ENCODE peak calls at places on chromosome 20, in four cellular contexts. V is K562, J is A549, P is H1. C is an unnamed sample.

GRCh38 chr20:10653593-10654288 is 20.1 kb downstream of the JAG1 start:
- DNase-seq in V (no peak), J (no peak), P (no peak), C (no peak)

GRCh38 chr20:38680492-38681118 is 43.7 kb upstream of the SLC32A1 start:
- DNase-seq in V (peak), J (no peak), P (peak), C (peak)

GRCh38 chr20:6635034-6635736 is 132.3 kb upstream of the BMP2 start:
- DNase-seq in V (no peak), J (no peak), P (no peak), C (no peak)

GRCh38 chr20:25288291-25289181 is 40.7 kb downstream of the PYGB start:
- DNase-seq in V (no peak), J (no peak), P (no peak), C (no peak)

GRCh38 chr20:23304616-23305015 is 46.0 kb upstream of the NXT1 start:
- DNase-seq in V (no peak), J (no peak), P (no peak), C (no peak)

GRCh38 chr20:22248052-22248667 is 336.2 kb downstream of the FOXA2 start:
- DNase-seq in V (no peak), J (peak), P (peak), C (peak)

GRCh38 chr20:62486431-62486954 is 10.7 kb upstream of the GATA5 start:
- DNase-seq in V (no peak), J (no peak), P (no peak), C (no peak)

GRCh38 chr20:37990571-37991151 is 42.6 kb downstream of the TTI1 start:
- DNase-seq in V (no peak), J (peak), P (no peak), C (peak)

GRCh38 chr20:63151554-63152321 is 64.2 kb downstream of the YTHDF1 start:
- DNase-seq in V (no peak), J (no peak), P (no peak), C (no peak)

DNA sequence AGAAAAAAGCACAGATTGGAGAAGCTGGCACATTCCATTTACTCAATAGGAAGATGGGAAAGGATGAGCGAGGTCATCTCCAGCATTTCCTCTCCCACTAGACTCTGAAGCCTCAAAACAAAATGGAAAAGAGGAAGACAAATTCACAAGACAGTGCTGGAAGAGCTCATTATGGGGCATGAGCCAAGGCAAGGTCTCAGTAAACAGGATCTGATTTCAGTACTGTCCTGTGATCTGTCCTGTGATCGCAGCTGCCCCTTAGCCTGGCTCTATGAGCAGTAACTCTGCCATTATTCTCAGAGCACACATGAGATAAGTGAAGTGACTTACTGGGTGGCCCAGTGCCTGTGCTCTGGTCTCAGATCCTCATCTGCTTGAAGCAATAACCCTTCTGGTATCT is 68.1 kb upstream of the SLC4A11 start:
- DNase-seq in V (no peak), J (no peak), P (no peak), C (no peak)
- TF ChIP-seq JUN in V (no peak), J (no peak), P (no peak), C (no peak)

GRCh38 chr20:47427746-47428145 is 71.2 kb upstream of the ZMYND8 start:
- DNase-seq in V (no peak), J (no peak), P (no peak), C (no peak)
- TF ChIP-seq EP300 in V (no peak), J (no peak), P (no peak), C (no peak)

GRCh38 chr20:52240802-52241201 is 49.2 kb upstream of the ZFP64 start:
- DNase-seq in V (no peak), J (no peak), P (no peak), C (no peak)
- TF ChIP-seq RNF2 in V (no peak), J (no peak), P (no peak), C (no peak)

GRCh38 chr20:1527923-1528322 is 29.6 kb downstream of the SIRPD start:
- DNase-seq in V (no peak), J (no peak), P (no peak), C (no peak)

GRCh38 chr20:1526896-1527295 is 30.6 kb downstream of the SIRPD start:
- DNase-seq in V (no peak), J (no peak), P (no peak), C (no peak)

GRCh38 chr20:1528811-1529210 is 28.7 kb downstream of the SIRPD start:
- DNase-seq in V (no peak), J (no peak), P (no peak), C (no peak)

GRCh38 chr20:1526310-1526709 is 31.2 kb downstream of the SIRPD start:
- DNase-seq in V (no peak), J (no peak), P (no peak), C (no peak)

GRCh38 chr20:1524004-1524403 is 32.8 kb upstream of the SIRPB2 start:
- DNase-seq in V (no peak), J (no peak), P (no peak), C (no peak)
- TF ChIP-seq JUN in V (no peak), J (no peak), P (no peak), C (no peak)

GRCh38 chr20:31821427-31821826 is 2.3 kb downstream of the MYLK2 start:
- DNase-seq in V (no peak), J (no peak), P (no peak), C (no peak)

GRCh38 chr20:31823360-31824124 is 4.4 kb downstream of the MYLK2 start:
- DNase-seq in V (no peak), J (no peak), P (no peak), C (no peak)

GRCh38 chr20:31824125-31824485 is 4.9 kb downstream of the MYLK2 start:
- DNase-seq in V (no peak), J (no peak), P (no peak), C (no peak)

GRCh38 chr20:31824554-31825313 is 5.6 kb downstream of the MYLK2 start:
- DNase-seq in V (no peak), J (no peak), P (no peak), C (no peak)

DNA sequence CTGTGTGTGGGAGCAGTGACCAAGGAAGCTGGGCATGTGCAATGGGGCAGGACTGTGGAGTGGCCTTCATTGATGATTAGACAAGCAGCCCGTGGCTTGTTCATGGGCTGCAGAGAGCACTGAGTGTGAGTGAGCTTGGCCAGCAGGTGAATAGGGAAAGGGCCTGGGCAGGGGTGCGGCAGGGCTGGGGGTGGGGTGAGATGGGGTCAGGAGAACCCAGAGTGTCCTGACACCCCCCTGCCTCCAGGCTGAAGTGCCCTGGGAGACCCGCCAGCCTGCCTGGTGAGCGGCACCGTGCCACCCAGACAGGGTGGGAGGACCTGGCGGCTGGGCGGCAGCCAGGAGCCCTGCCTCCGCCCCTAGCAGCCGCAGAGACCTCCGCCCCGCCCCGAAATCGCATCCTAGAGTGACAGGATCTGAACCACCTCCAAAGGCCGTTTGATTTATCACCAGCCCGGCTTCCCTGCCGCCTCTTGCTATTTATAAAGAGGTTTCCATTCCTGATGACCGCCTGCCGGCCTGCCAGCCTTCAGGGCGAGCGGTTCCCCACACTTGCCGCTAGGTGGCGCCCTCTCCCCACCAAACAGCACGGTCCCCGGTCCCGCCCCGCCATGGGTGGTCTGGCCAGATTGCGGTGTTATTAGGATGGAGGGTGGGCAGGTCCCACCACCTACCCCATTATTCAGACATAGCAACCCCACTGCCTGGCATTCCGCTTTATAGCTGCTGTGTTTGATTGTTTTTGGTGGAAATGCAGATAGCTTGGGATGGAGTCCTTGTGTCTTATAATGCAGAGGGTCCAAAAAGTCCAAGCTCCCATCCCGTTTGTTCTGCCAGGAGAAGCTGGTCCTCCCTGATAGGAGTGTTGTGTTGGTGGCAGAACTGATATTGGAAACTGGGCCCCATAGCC is 3.5 kb downstream of the MYLK2 start:
- DNase-seq in V (peak), J (peak), P (peak), C (peak)
- TF ChIP-seq EP300 in V (no peak), J (no peak), P (no peak), C (no peak)

GRCh38 chr20:9262653-9263194 is 193.8 kb downstream of the PLCB4 start:
- DNase-seq in V (no peak), J (no peak), P (no peak), C (no peak)
- TF ChIP-seq RNF2 in V (no peak), J (no peak), P (no peak), C (no peak)

GRCh38 chr20:34716921-34717229 is 12.7 kb downstream of the TP53INP2 start:
- DNase-seq in V (no peak), J (no peak), P (no peak), C (no peak)
- TF ChIP-seq JUN in V (no peak), J (no peak), P (no peak), C (no peak)

C was measured in HepG2.